ENCODE peak calls at places on chromosomes 11 and 22, in ten cellular contexts. J is nucleus accumbens; C is SK-MEL-5; D is EL; Y is NCI-H460; W is memory B cell; K is frontal cortex; B is AG09319; O is stimulated activated CD4-positive, alpha-beta T cell treated with anti-CD3 and anti-CD28 coated beads, Interleukin-4, amount 100 ng/mL, for 48 hours; N is T-helper 9 cell. L is an unnamed sample.
A peak's percentile ranks its signal among the peaks of the same experiment; 100 is the strongest.

GRCh38 chr11:73530109-73530508 is 67.8 kb downstream of the FAM168A start:
- DNase-seq in J (no peak), C (peak; percentile 84), D (no peak), Y (no peak), W (no peak), K (no peak), B (no peak), O (no peak), N (no peak), L (no peak)

GRCh38 chr22:35111244-35111643 is 45.3 kb downstream of the ISX start:
- DNase-seq in J (no peak), C (no peak), D (no peak), Y (no peak), W (no peak), K (no peak), B (no peak), O (no peak), N (no peak), L (no peak)

GRCh38 chr11:95296165-95296564 is 65.2 kb upstream of the SESN3 start:
- DNase-seq in J (no peak), C (no peak), D (no peak), Y (no peak), W (no peak), K (no peak), B (no peak), O (no peak), N (no peak), L (no peak)

GRCh38 chr11:135001581-135001980 is 589.5 kb upstream of the B3GAT1 start:
- DNase-seq in J (no peak), C (no peak), D (no peak), Y (no peak), W (no peak), K (no peak), B (no peak), O (no peak), N (no peak), L (no peak)

GRCh38 chr22:48942698-48943566 is 884.7 kb downstream of the BRD1 start:
- DNase-seq in J (no peak), C (no peak), D (no peak), Y (no peak), W (no peak), K (no peak), B (no peak), O (no peak), N (no peak), L (no peak)

GRCh38 chr11:46876471-46876870 is 30.4 kb upstream of the CKAP5 start:
- DNase-seq in J (no peak), C (no peak), D (no peak), Y (no peak), W (no peak), K (no peak), B (no peak), O (no peak), N (no peak), L (no peak)

GRCh38 chr11:4684631-4685285 is 12.9 kb downstream of the OR51E2 start:
- DNase-seq in J (no peak), C (no peak), D (no peak), Y (no peak), W (no peak), K (no peak), B (no peak), O (no peak), N (no peak), L (no peak)

GRCh38 chr11:70201876-70202861 is 927 bp upstream of the FADD start:
- DNase-seq in J (no peak), C (no peak), D (no peak), Y (no peak), W (no peak), K (no peak), B (no peak), O (no peak), N (no peak), L (no peak)

GRCh38 chr11:65891180-65892136 is 985 bp downstream of the CCDC85B start:
- DNase-seq in J (no peak), C (no peak), D (peak; percentile 81), Y (peak; percentile 48), W (no peak), K (peak; percentile 59), B (no peak), O (no peak), N (no peak), L (peak; percentile 69)

GRCh38 chr11:58513747-58514367 is 6.0 kb upstream of the OR5B21 start:
- DNase-seq in J (peak; percentile 21), C (peak; percentile 75), D (peak; percentile 74), Y (peak; percentile 48), W (no peak), K (peak; percentile 35), B (peak; percentile 19), O (no peak), N (no peak), L (no peak)

GRCh38 chr11:129018991-129019390 is 76.3 kb upstream of the TP53AIP1 start:
- DNase-seq in J (no peak), C (no peak), D (no peak), Y (no peak), W (no peak), K (no peak), B (no peak), O (no peak), N (no peak), L (no peak)

GRCh38 chr22:20430101-20430640 is 7.5 kb downstream of the SCARF2 start:
- DNase-seq in J (no peak), C (no peak), D (no peak), Y (no peak), W (no peak), K (peak; percentile 14), B (no peak), O (no peak), N (no peak), L (no peak)

GRCh38 chr22:29820941-29821789 is 16.9 kb downstream of the ASCC2 start:
- DNase-seq in J (no peak), C (no peak), D (peak; percentile 94), Y (no peak), W (no peak), K (no peak), B (peak; percentile 47), O (peak; percentile 16), N (no peak), L (peak; percentile 91)

GRCh38 chr11:109937968-109938367 is 155.2 kb upstream of the ZC3H12C start:
- DNase-seq in J (no peak), C (peak; percentile 41), D (no peak), Y (no peak), W (no peak), K (no peak), B (no peak), O (no peak), N (no peak), L (no peak)

GRCh38 chr11:124864892-124865180 is 396 bp upstream of the ROBO3 start:
- DNase-seq in J (no peak), C (no peak), D (no peak), Y (no peak), W (no peak), K (no peak), B (no peak), O (no peak), N (no peak), L (no peak)

GRCh38 chr22:27748355-27749168 is 53.0 kb downstream of the MN1 start:
- DNase-seq in J (no peak), C (no peak), D (peak; percentile 41), Y (peak; percentile 19), W (no peak), K (no peak), B (peak; percentile 53), O (no peak), N (no peak), L (no peak)

GRCh38 chr22:44168206-44168605 is 12.5 kb upstream of the PARVG start:
- DNase-seq in J (no peak), C (no peak), D (no peak), Y (no peak), W (no peak), K (no peak), B (no peak), O (no peak), N (no peak), L (peak; percentile 14)

L was measured in Right ventricle myocardium superior.